ENCODE peak calls at places on chromosomes 1 and 21, in nine cellular contexts. Y is mesenchymal stem cell; B is NCI-H1436; G is activated CD4-positive, alpha-beta T cell treated with anti-CD3 and anti-CD28 coated beads for 48 hours; M is renal cortical epithelial cell; S is OCI-LY7; A is GDM1; D is activated naive CD8-positive, alpha-beta T cell treated with anti-CD3 and anti-CD28 coated beads, Interleukin-2, amount 50 U/mL, for 16 hours; N is activated T-cell treated with anti-CD3 and anti-CD28 coated beads for 1 hour. H is an unnamed sample.
A peak's percentile ranks its signal among the peaks of the same experiment; 100 is the strongest.

GRCh38 chr1:13706058-13706457 is 6.1 kb downstream of the PRDM2 start:
- DNase-seq in Y (no peak), B (no peak), G (no peak), M (no peak), S (no peak), A (no peak), D (no peak), N (no peak), H (no peak)

GRCh38 chr1:6785721-6786505 is 659 bp downstream of the CAMTA1 start:
- DNase-seq in Y (peak; percentile 43), B (no peak), G (peak; percentile 40), M (no peak), S (peak; percentile 48), A (no peak), D (no peak), N (peak; percentile 9), H (peak; percentile 32)

GRCh38 chr21:41477641-41478318 is 30.2 kb downstream of the TMPRSS2 start:
- DNase-seq in Y (no peak), B (no peak), G (no peak), M (peak; percentile 69), S (peak; percentile 29), A (no peak), D (no peak), N (no peak), H (no peak)

GRCh38 chr1:24393892-24394291 is 19.7 kb downstream of the STPG1 start:
- DNase-seq in Y (peak; percentile 93), B (no peak), G (no peak), M (peak; percentile 82), S (no peak), A (no peak), D (no peak), N (no peak), H (no peak)

GRCh38 chr1:220099826-220100225 is 5.9 kb downstream of the IARS2 start:
- DNase-seq in Y (no peak), B (no peak), G (no peak), M (no peak), S (no peak), A (no peak), D (no peak), N (no peak), H (no peak)

GRCh38 chr1:3611170-3612019 is at the start of gene MEGF6:
- DNase-seq in Y (peak; percentile 34), B (peak; percentile 82), G (peak; percentile 60), M (no peak), S (no peak), A (peak; percentile 77), D (peak; percentile 34), N (peak; percentile 56), H (peak; percentile 91)

GRCh38 chr1:213986020-213986924 is 1.5 kb upstream of the PROX1 start:
- DNase-seq in Y (no peak), B (no peak), G (no peak), M (no peak), S (no peak), A (no peak), D (no peak), N (no peak), H (no peak)

GRCh38 chr1:81149649-81150335 is 650.9 kb upstream of the ADGRL2 start:
- DNase-seq in Y (no peak), B (no peak), G (no peak), M (peak; percentile 40), S (no peak), A (no peak), D (no peak), N (no peak), H (no peak)

GRCh38 chr21:35843911-35844667 is 216.2 kb downstream of the SETD4 start:
- DNase-seq in Y (no peak), B (no peak), G (no peak), M (no peak), S (no peak), A (no peak), D (no peak), N (no peak), H (no peak)

GRCh38 chr1:39657402-39657801 is 14.5 kb downstream of the NT5C1A start:
- DNase-seq in Y (peak; percentile 54), B (no peak), G (no peak), M (no peak), S (no peak), A (no peak), D (no peak), N (no peak), H (no peak)

GRCh38 chr1:179145521-179145920 is 63.7 kb downstream of the TOR3A start:
- DNase-seq in Y (no peak), B (no peak), G (no peak), M (no peak), S (no peak), A (no peak), D (no peak), N (no peak), H (no peak)

H was measured in NCI-H1105.